ENCODE peak calls at places on chromosomes 3 and 15, in ten cellular contexts. W, V, J, X, D, Q, Y, P, B and C are unnamed samples.

GRCh38 chr3:195241592-195242355 is 29.2 kb downstream of the XXYLT1 start:
- DNase-seq in W (no peak), V (no peak), J (no peak), X (no peak), D (no peak), Q (no peak), Y (no peak), P (no peak), B (peak; percentile 15), C (no peak)

GRCh38 chr3:49161197-49161596 is 4.9 kb downstream of the CCDC71 start:
- DNase-seq in W (no peak), V (no peak), J (no peak), X (no peak), D (no peak), Q (no peak), Y (no peak), P (no peak), B (no peak), C (no peak)

GRCh38 chr3:129211772-129212171 is 28.1 kb upstream of the CNBP start:
- DNase-seq in W (no peak), V (peak; percentile 99), J (peak; percentile 73), X (no peak), D (peak; percentile 100), Q (peak; percentile 57), Y (peak; percentile 98), P (no peak), B (peak; percentile 88), C (no peak)

GRCh38 chr3:106333911-106334618 is 465.3 kb upstream of the CBLB start:
- DNase-seq in W (no peak), V (peak; percentile 92), J (peak; percentile 89), X (peak; percentile 52), D (peak; percentile 38), Q (no peak), Y (peak; percentile 63), P (peak; percentile 55), B (no peak), C (no peak)

GRCh38 chr3:170992854-170993253 is 33.7 kb downstream of the SLC2A2 start:
- DNase-seq in W (no peak), V (peak; percentile 48), J (peak; percentile 34), X (no peak), D (no peak), Q (peak; percentile 15), Y (peak; percentile 44), P (no peak), B (no peak), C (no peak)

GRCh38 chr3:134093906-134094305 is 64.2 kb upstream of the SLCO2A1 start:
- DNase-seq in W (no peak), V (peak; percentile 48), J (peak; percentile 38), X (no peak), D (no peak), Q (no peak), Y (no peak), P (no peak), B (no peak), C (no peak)

GRCh38 chr3:78737988-78738387 is 1029.8 kb downstream of the ROBO1 start:
- DNase-seq in W (no peak), V (no peak), J (no peak), X (no peak), D (no peak), Q (no peak), Y (no peak), P (no peak), B (no peak), C (no peak)

GRCh38 chr15:95558916-95559315 is 771.6 kb upstream of the NR2F2 start:
- DNase-seq in W (no peak), V (no peak), J (no peak), X (no peak), D (no peak), Q (no peak), Y (no peak), P (no peak), B (no peak), C (no peak)

GRCh38 chr3:42014949-42015533 is 53.1 kb upstream of the ULK4 start:
- DNase-seq in W (no peak), V (no peak), J (no peak), X (no peak), D (no peak), Q (peak; percentile 47), Y (peak; percentile 30), P (peak; percentile 15), B (peak; percentile 53), C (no peak)

GRCh38 chr3:123661973-123662372 is 77.1 kb upstream of the HACD2 start:
- DNase-seq in W (no peak), V (no peak), J (no peak), X (no peak), D (no peak), Q (no peak), Y (no peak), P (no peak), B (no peak), C (no peak)